ENCODE peak calls at places on chromosome 10, in four cellular contexts. D is fibroblast of lung, W is astrocyte, U is adipocyte. R is an unnamed sample.

GRCh38 chr10:113267616-113268015 is 285.2 kb upstream of the HABP2 start:
- DNase-seq in U (peak; percentile 53), D (no peak), W (peak; percentile 38), R (peak; percentile 49)

GRCh38 chr10:104337527-104337984 is 709 bp downstream of the ITPRIP start:
- DNase-seq in D (no peak), U (peak; percentile 71), W (no peak), R (peak; percentile 59)

GRCh38 chr10:58486821-58487220 is 25.9 kb upstream of the BICC1 start:
- DNase-seq in D (peak; percentile 23), U (no peak), W (peak; percentile 68), R (peak; percentile 11)

GRCh38 chr10:67837519-67838314 is at the start of gene DNAJC12:
- DNase-seq in D (peak; percentile 85), W (peak; percentile 59), U (peak; percentile 85), R (no peak)

GRCh38 chr10:14543048-14543903 is 212.6 kb upstream of the FRMD4A start:
- DNase-seq in W (no peak), U (no peak), D (peak; percentile 47), R (no peak)

GRCh38 chr10:74081192-74081803 is 69.3 kb downstream of the AP3M1 start:
- DNase-seq in U (peak; percentile 80), W (peak; percentile 26), D (peak; percentile 76), R (peak; percentile 23)

GRCh38 chr10:72221278-72221677 is 5.2 kb upstream of the ASCC1 start:
- DNase-seq in W (no peak), U (no peak), D (no peak), R (no peak)

GRCh38 chr10:86716466-86716865 is 40.0 kb upstream of the BMPR1A start:
- DNase-seq in W (no peak), D (no peak), U (no peak), R (no peak)

GRCh38 chr10:13102002-13102794 is 2.2 kb downstream of the OPTN start:
- DNase-seq in W (no peak), D (peak; percentile 56), U (peak; percentile 18), R (no peak)

GRCh38 chr10:27815261-27815660 is 69.6 kb upstream of the MKX start:
- DNase-seq in W (peak; percentile 18), D (no peak), U (peak; percentile 34), R (no peak)

GRCh38 chr10:33875924-33876323 is 541.5 kb upstream of the NRP1 start:
- DNase-seq in U (no peak), W (no peak), D (no peak), R (no peak)

GRCh38 chr10:19817251-19818046 is 1.2 kb downstream of the PLXDC2 start:
- DNase-seq in W (no peak), U (peak; percentile 2), D (peak; percentile 34), R (no peak)

GRCh38 chr10:50326757-50327701 is 75.7 kb upstream of the ASAH2 start:
- DNase-seq in D (peak; percentile 94), W (peak; percentile 78), U (peak; percentile 80), R (peak; percentile 76)
- H3K4me3 ChIP-seq in D (peak overlapping the region; percentile 21), W (peak overlapping the region; percentile 8), U (peak overlapping the region; percentile 79), R (no peak overlapping the region)

GRCh38 chr10:132196178-132197113 is 9.7 kb downstream of the DPYSL4 start:
- DNase-seq in U (no peak), D (no peak), W (no peak), R (no peak)

GRCh38 chr10:132198381-132199181 is 11.8 kb downstream of the DPYSL4 start:
- DNase-seq in U (no peak), W (no peak), D (no peak), R (no peak)

GRCh38 chr10:132197271-132198067 is 10.7 kb downstream of the DPYSL4 start:
- DNase-seq in D (no peak), U (no peak), W (no peak), R (no peak)

GRCh38 chr10:132199268-132199853 is 12.6 kb downstream of the DPYSL4 start:
- DNase-seq in U (no peak), W (no peak), D (no peak), R (no peak)

GRCh38 chr10:132198068-132198370 is 11.3 kb downstream of the DPYSL4 start:
- DNase-seq in W (no peak), U (no peak), D (no peak), R (no peak)
- H3K9me3 ChIP-seq in W (no peaks in the 10 kb centered on the region), U (no peaks in the 10 kb centered on the region), D (no peaks in the 10 kb centered on the region), R (no peaks in the 10 kb centered on the region)

GRCh38 chr10:122239578-122240257 is 31.4 kb upstream of the BTBD16 start:
- DNase-seq in D (peak; percentile 74), W (peak; percentile 24), U (no peak), R (no peak)

GRCh38 chr10:122233857-122234348 is 37.2 kb upstream of the BTBD16 start:
- DNase-seq in U (no peak), W (no peak), D (no peak), R (no peak)

GRCh38 chr10:122234416-122234815 is 36.7 kb upstream of the BTBD16 start:
- DNase-seq in U (no peak), D (peak; percentile 13), W (no peak), R (no peak)

GRCh38 chr10:122237326-122237725 is 33.8 kb upstream of the BTBD16 start:
- DNase-seq in U (no peak), W (no peak), D (no peak), R (no peak)

DNA sequence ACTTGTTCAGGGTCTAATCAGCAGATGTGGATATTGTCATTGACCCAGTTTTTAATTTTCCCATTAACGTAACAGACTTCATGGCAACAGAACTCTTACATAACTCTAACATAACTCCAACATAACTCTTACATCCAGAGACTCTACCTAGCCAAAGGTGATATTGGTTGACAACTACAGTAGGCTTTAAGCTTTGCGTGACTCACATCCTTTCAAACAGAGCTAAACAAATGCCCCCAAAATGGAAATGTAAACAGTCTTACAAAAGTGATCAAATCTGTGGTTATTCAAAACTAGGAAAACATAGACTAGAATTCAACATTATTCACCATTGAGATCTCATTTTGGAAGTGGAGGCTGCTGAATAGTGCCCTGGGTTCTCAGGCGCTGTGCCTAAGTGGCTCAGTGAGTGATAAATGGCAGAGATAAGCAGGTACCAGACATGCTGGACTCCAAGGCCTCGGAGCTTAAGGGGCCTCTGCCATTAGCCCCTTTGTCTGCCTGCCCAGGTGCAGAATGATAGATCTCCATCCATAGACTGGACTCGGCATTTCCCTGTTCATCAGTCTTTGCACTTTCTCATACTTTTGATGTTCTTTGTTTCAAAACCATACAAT is 34.3 kb upstream of the BTBD16 start:
- DNase-seq in D (no peak), W (no peak), U (no peak), R (no peak)
- H3K36me3 ChIP-seq in D (peaks cover 3% of the 10 kb centered on the region), W (peaks cover 16% of the 10 kb centered on the region), U (peaks cover 24% of the 10 kb centered on the region), R (no peaks in the 10 kb centered on the region)

GRCh38 chr10:5564537-5565204 is 39.9 kb downstream of the CALML3 start:
- DNase-seq in W (no peak), U (no peak), D (no peak), R (no peak)
- H3K4me3 ChIP-seq in W (no peak overlapping the region), U (no peak overlapping the region), D (no peak overlapping the region), R (no peak overlapping the region)

GRCh38 chr10:70834448-70835151 is 18.9 kb downstream of the SGPL1 start:
- DNase-seq in U (no peak), D (no peak), W (no peak), R (no peak)

GRCh38 chr10:70830185-70830584 is 14.4 kb downstream of the SGPL1 start:
- DNase-seq in W (no peak), D (no peak), U (no peak), R (no peak)

GRCh38 chr10:70832852-70833542 is 17.2 kb downstream of the SGPL1 start:
- DNase-seq in D (peak; percentile 79), U (peak; percentile 80), W (peak; percentile 98), R (no peak)

GRCh38 chr10:70829543-70829942 is 13.8 kb downstream of the SGPL1 start:
- DNase-seq in D (no peak), W (no peak), U (no peak), R (no peak)

DNA sequence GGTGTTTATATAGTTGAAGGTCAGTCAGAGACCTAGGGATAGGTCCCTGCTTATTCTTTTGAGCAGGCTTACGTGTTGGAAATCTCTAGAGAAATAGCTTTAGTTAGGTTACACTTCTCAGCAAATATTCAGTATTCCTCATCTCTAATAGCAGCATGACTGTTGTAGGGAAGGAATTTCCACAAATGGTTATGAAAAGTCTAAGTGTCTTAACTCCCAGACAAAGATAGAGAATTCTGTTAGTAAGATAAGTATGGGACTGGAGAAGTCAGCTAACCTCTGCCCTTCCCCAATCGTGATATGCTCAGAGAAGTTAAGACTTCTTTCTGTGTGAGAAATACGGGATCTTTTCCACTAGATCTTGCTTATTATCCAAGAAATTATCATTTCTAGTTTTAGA is 16.5 kb downstream of the SGPL1 start:
- DNase-seq in W (peak; percentile 49), D (no peak), U (no peak), R (no peak)
- H3K9me3 ChIP-seq in W (no peaks in the 10 kb centered on the region), D (no peaks in the 10 kb centered on the region), U (no peaks in the 10 kb centered on the region), R (peaks cover 2% of the 10 kb centered on the region)

GRCh38 chr10:36880898-36881297 is 244.5 kb upstream of the ANKRD30A start:
- DNase-seq in D (peak; percentile 50), U (peak; percentile 69), W (no peak), R (no peak)
- H3K36me3 ChIP-seq in D (no peaks in the 10 kb centered on the region), U (no peaks in the 10 kb centered on the region), W (no peaks in the 10 kb centered on the region), R (no peaks in the 10 kb centered on the region)

GRCh38 chr10:132961864-132962622 is 19.7 kb upstream of the CFAP46 start:
- DNase-seq in U (peak; percentile 84), D (peak; percentile 78), W (peak; percentile 57), R (peak; percentile 26)
- H3K4me3 ChIP-seq in U (peak overlapping the region; percentile 90), D (peak overlapping the region; percentile 78), W (peak overlapping the region; percentile 68), R (peak overlapping the region; percentile 45)

GRCh38 chr10:5165738-5166137 is 19.2 kb downstream of the AKR1C8 start:
- DNase-seq in W (peak; percentile 1), U (no peak), D (peak; percentile 4), R (no peak)
- H3K9me3 ChIP-seq in W (peaks cover 3% of the 10 kb centered on the region), U (peaks cover 45% of the 10 kb centered on the region), D (no peaks in the 10 kb centered on the region), R (peaks cover 12% of the 10 kb centered on the region)